ENCODE peak calls at places on chromosomes 7 and 10, in ten cellular contexts. I, Z, G, H, M, B, O, X, N and W are unnamed samples. For H3K36me3, the result is how much of the 10 kb centered on the place peaks cover.

GRCh38 chr7:81367335-81367801 is 402.5 kb downstream of the HGF start:
- DNase-seq in G (no peak), I (no peak), X (peak), Z (no peak), O (no peak), N (no peak), M (no peak), B (no peak), H (no peak), W (no peak)

GRCh38 chr10:129417164-129417563 is 49.9 kb upstream of the MGMT start:
- DNase-seq in G (no peak), I (no peak), O (no peak), Z (no peak), B (no peak), N (no peak), X (no peak), M (no peak), H (no peak), W (no peak)

GRCh38 chr7:151756076-151756731 is 120.7 kb downstream of the PRKAG2 start:
- DNase-seq in M (no peak), X (no peak), G (peak), O (no peak), N (no peak), B (no peak), I (no peak), Z (peak), H (no peak), W (peak)

GRCh38 chr10:94680544-94680943 is 3.0 kb upstream of the CYP2C18 start:
- DNase-seq in B (no peak), G (no peak), N (no peak), I (no peak), H (no peak), M (no peak), X (peak), O (no peak), Z (no peak), W (no peak)

GRCh38 chr7:30249986-30250774 is 34.2 kb upstream of the ZNRF2 start:
- DNase-seq in M (no peak), B (no peak), X (no peak), I (no peak), N (no peak), G (no peak), O (no peak), Z (no peak), H (no peak), W (no peak)

GRCh38 chr10:60485025-60485424 is 95.3 kb upstream of the ANK3 start:
- DNase-seq in Z (no peak), B (no peak), G (no peak), N (no peak), H (no peak), O (no peak), M (no peak), I (no peak), X (no peak), W (no peak)

GRCh38 chr10:43037440-43037839 is 39.4 kb upstream of the RET start:
- DNase-seq in M (no peak), X (no peak), Z (no peak), B (no peak), H (no peak), I (no peak), N (no peak), O (no peak), G (no peak), W (no peak)

GRCh38 chr7:47301657-47302295 is 280.1 kb downstream of the TNS3 start:
- DNase-seq in O (no peak), M (no peak), I (no peak), N (no peak), B (no peak), Z (no peak), H (no peak), G (no peak), X (no peak), W (no peak)

GRCh38 chr7:101733713-101734475 is 83.5 kb upstream of the CUX1 start:
- DNase-seq in H (peak), B (no peak), X (peak), Z (no peak), I (peak), N (no peak), M (peak), O (peak), G (peak), W (peak)

GRCh38 chr7:44561962-44562621 is 11.6 kb downstream of the DDX56 start:
- DNase-seq in N (no peak), G (no peak), M (no peak), B (no peak), I (peak), X (peak), O (no peak), Z (no peak), H (peak), W (peak)

GRCh38 chr10:128574616-128575210 is 448.5 kb upstream of the MKI67 start:
- DNase-seq in B (no peak), O (no peak), H (no peak), I (no peak), M (no peak), G (no peak), X (no peak), Z (no peak), N (no peak), W (no peak)

GRCh38 chr7:132723506-132724081 is 147.3 kb upstream of the PLXNA4 start:
- DNase-seq in X (no peak), M (no peak), N (no peak), Z (no peak), O (no peak), B (no peak), G (no peak), I (peak), H (no peak), W (no peak)

GRCh38 chr10:17009228-17009700 is 120.3 kb downstream of the CUBN start:
- DNase-seq in M (no peak), B (no peak), X (no peak), N (no peak), Z (no peak), O (no peak), G (no peak), I (no peak), H (peak), W (no peak)

GRCh38 chr7:140230517-140230861 is 53.7 kb upstream of the KDM7A start:
- DNase-seq in G (peak), B (no peak), X (peak), M (peak), Z (no peak), O (peak), N (no peak), I (no peak), H (peak), W (peak)

GRCh38 chr10:56449770-56450169 is 88.7 kb upstream of the ZWINT start:
- DNase-seq in I (peak), Z (no peak), X (no peak), B (no peak), N (no peak), O (no peak), G (no peak), M (no peak), H (no peak), W (no peak)

GRCh38 chr10:104580774-104581675 is 60.1 kb upstream of the SORCS3 start:
- DNase-seq in G (peak), M (peak), I (peak), H (peak), X (peak), N (peak), O (no peak), B (peak), Z (peak), W (peak)

GRCh38 chr10:60820093-60820769 is 42.0 kb downstream of the CDK1 start:
- DNase-seq in Z (no peak), M (no peak), N (no peak), O (peak), H (peak), X (no peak), I (peak), G (no peak), B (no peak), W (no peak)

GRCh38 chr7:79735012-79735411 is 281.5 kb upstream of the MAGI2 start:
- DNase-seq in H (no peak), O (no peak), B (no peak), G (no peak), M (no peak), X (no peak), N (no peak), Z (no peak), I (no peak), W (no peak)

GRCh38 chr7:148747274-148747673 is 48.6 kb downstream of the CUL1 start:
- DNase-seq in M (no peak), B (no peak), X (peak), O (no peak), N (no peak), Z (no peak), H (peak), I (peak), G (no peak), W (no peak)

GRCh38 chr7:36570508-36571219 is 153.6 kb downstream of the AOAH start:
- DNase-seq in N (no peak), Z (no peak), B (no peak), M (no peak), X (no peak), I (no peak), H (no peak), O (no peak), G (no peak), W (no peak)

GRCh38 chr10:83961620-83962019 is 177.7 kb upstream of the GHITM start:
- DNase-seq in N (no peak), I (peak), Z (no peak), O (no peak), H (no peak), M (no peak), X (no peak), B (no peak), G (no peak), W (no peak)

GRCh38 chr10:106836923-106837322 is 327.6 kb downstream of the SORCS1 start:
- DNase-seq in M (no peak), B (no peak), Z (no peak), I (no peak), H (no peak), X (no peak), G (no peak), O (peak), N (no peak), W (no peak)

GRCh38 chr10:96642973-96643372 is 56.2 kb upstream of the TM9SF3 start:
- DNase-seq in O (no peak), G (no peak), N (peak), M (peak), H (peak), I (peak), B (peak), Z (peak), X (peak), W (peak)

GRCh38 chr10:36602374-36602773 is 523.0 kb upstream of the ANKRD30A start:
- DNase-seq in N (no peak), O (no peak), B (no peak), X (no peak), M (no peak), I (no peak), G (no peak), Z (no peak), H (no peak), W (no peak)

GRCh38 chr7:79673969-79674368 is 220.5 kb upstream of the MAGI2 start:
- DNase-seq in X (no peak), M (no peak), G (no peak), N (no peak), Z (no peak), I (no peak), H (no peak), B (no peak), O (no peak), W (peak)

GRCh38 chr7:137895301-137896201 is 48.8 kb upstream of the DGKI start:
- DNase-seq in M (no peak), I (no peak), N (no peak), G (no peak), B (no peak), Z (no peak), H (no peak), O (peak), X (no peak), W (no peak)

GRCh38 chr7:137890449-137890916 is 43.7 kb upstream of the DGKI start:
- DNase-seq in G (no peak), I (no peak), X (no peak), M (no peak), Z (no peak), H (no peak), N (no peak), O (no peak), B (no peak), W (no peak)

GRCh38 chr7:137888254-137888653 is 41.5 kb upstream of the DGKI start:
- DNase-seq in N (no peak), X (no peak), O (no peak), I (no peak), G (no peak), H (no peak), B (no peak), M (no peak), Z (no peak), W (no peak)

GRCh38 chr7:137893143-137893742 is 46.5 kb upstream of the DGKI start:
- DNase-seq in B (no peak), M (no peak), Z (no peak), O (no peak), I (no peak), X (no peak), G (no peak), N (no peak), H (no peak), W (no peak)

DNA sequence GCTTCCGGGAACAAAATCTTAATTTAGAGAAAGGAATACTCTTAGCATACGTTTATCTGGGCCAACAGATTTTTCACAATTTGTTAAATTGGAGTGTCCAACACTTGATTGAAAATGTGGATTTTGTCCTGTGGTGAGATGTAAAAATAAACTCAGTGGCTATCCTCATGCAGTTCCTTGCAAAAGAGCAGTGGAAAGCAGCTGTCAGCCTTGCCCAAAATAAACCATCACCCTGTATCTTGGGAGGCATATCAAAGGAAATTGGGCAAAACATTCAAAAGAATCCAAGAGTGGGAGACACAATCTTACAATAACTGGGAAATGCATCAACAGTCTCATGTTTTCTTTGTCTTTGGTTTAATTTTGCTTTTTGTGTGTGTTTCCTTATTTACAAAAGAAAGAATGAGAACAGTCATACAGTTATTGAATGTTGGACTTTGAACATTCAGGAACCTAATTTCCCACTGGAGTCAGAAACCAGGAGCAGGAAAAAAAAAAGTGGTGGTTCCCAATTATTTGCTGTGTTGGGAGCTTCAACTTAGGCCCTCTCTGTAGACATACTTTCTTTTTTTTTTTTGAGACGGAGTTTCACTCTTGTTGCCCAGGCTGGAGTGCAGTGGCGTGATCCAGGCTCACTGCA is 44.4 kb upstream of the DGKI start:
- DNase-seq in M (no peak), O (no peak), X (no peak), B (no peak), G (no peak), N (no peak), I (no peak), Z (no peak), H (no peak), W (no peak)
- H3K36me3 ChIP-seq in M (under half), O (under half), X (under half), B (under half), G (under half), N (under half), I (under half), Z (under half), H (half or more), W (under half)

GRCh38 chr7:150515752-150516151 is 1.1 kb downstream of the GIMAP7 start:
- DNase-seq in G (no peak), I (no peak), Z (no peak), M (no peak), B (no peak), X (no peak), N (no peak), H (no peak), O (no peak), W (no peak)
- H3K4me3 ChIP-seq in G (peak), I (no peak), Z (no peak), M (peak), B (no peak), X (no peak), N (peak), H (no peak), O (peak), W (no peak)

GRCh38 chr10:80157561-80157960 is 25.0 kb downstream of the PLAC9 start:
- DNase-seq in O (no peak), G (no peak), Z (no peak), I (no peak), M (no peak), N (no peak), X (no peak), B (no peak), H (no peak), W (no peak)
- H3K36me3 ChIP-seq in O (under half), G (under half), Z (half or more), I (under half), M (half or more), N (under half), X (under half), B (under half), H (half or more), W (under half)

DNA sequence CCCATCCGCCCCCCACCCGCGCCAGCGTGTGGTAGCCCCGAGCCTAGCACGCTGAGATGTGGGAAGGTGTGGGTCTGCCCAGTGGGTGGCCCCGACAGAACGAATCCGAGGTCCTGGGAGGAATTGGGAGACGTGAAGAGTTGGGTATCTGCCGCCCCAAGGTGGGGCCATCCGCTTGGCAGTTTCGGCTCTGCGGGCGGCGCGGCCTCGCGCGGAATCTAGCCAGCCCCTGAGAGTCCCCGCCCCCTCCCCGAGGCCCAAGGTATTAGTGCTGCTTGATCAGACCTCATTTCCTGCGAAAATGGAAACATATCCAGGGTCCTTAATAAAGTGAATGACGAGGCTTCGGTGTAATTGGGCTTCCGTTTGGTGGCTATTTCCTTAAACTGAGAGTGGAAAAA is 13.1 kb downstream of the LBX1 start:
- DNase-seq in B (no peak), Z (no peak), H (peak), X (no peak), I (peak), M (no peak), G (no peak), O (no peak), N (no peak), W (no peak)
- H3K4me3 ChIP-seq in B (no peak), Z (no peak), H (no peak), X (no peak), I (peak), M (no peak), G (no peak), O (no peak), N (peak), W (no peak)

GRCh38 chr10:23116696-23117095 is 21.3 kb downstream of the MSRB2 start:
- DNase-seq in O (no peak), H (no peak), M (no peak), I (no peak), G (no peak), X (no peak), Z (no peak), B (no peak), N (no peak), W (no peak)
- H3K36me3 ChIP-seq in O (under half), H (under half), M (under half), I (under half), G (under half), X (under half), Z (under half), B (under half), N (under half), W (under half)

GRCh38 chr7:100171840-100172239 is 3.4 kb upstream of the GAL3ST4 start:
- DNase-seq in Z (no peak), B (no peak), M (no peak), X (no peak), G (peak), H (peak), N (no peak), O (no peak), I (peak), W (no peak)
- H3K4me3 ChIP-seq in Z (no peak), B (peak), M (peak), X (no peak), G (no peak), H (no peak), N (peak), O (peak), I (peak), W (no peak)

GRCh38 chr10:68345621-68346020 is 12.9 kb upstream of the PBLD start:
- DNase-seq in O (no peak), N (no peak), I (no peak), M (no peak), X (no peak), H (no peak), Z (no peak), G (no peak), B (no peak), W (no peak)

GRCh38 chr10:68334672-68335467 is 2.1 kb upstream of the PBLD start:
- DNase-seq in G (no peak), X (no peak), I (no peak), M (no peak), Z (no peak), H (no peak), B (no peak), N (no peak), O (no peak), W (no peak)

GRCh38 chr10:68336952-68337351 is 4.2 kb upstream of the PBLD start:
- DNase-seq in X (no peak), O (no peak), N (no peak), B (no peak), G (no peak), H (no peak), Z (no peak), M (no peak), I (no peak), W (no peak)

GRCh38 chr10:68342909-68343516 is 10.3 kb upstream of the PBLD start:
- DNase-seq in N (no peak), I (no peak), B (no peak), O (no peak), X (no peak), Z (no peak), G (no peak), M (no peak), H (no peak), W (no peak)

GRCh38 chr10:68340358-68341080 is 7.8 kb upstream of the PBLD start:
- DNase-seq in X (no peak), O (no peak), M (no peak), B (no peak), H (no peak), N (no peak), G (no peak), I (no peak), Z (no peak), W (no peak)
- H3K36me3 ChIP-seq in X (under half), O (under half), M (half or more), B (half or more), H (half or more), N (under half), G (under half), I (half or more), Z (half or more), W (under half)

DNA sequence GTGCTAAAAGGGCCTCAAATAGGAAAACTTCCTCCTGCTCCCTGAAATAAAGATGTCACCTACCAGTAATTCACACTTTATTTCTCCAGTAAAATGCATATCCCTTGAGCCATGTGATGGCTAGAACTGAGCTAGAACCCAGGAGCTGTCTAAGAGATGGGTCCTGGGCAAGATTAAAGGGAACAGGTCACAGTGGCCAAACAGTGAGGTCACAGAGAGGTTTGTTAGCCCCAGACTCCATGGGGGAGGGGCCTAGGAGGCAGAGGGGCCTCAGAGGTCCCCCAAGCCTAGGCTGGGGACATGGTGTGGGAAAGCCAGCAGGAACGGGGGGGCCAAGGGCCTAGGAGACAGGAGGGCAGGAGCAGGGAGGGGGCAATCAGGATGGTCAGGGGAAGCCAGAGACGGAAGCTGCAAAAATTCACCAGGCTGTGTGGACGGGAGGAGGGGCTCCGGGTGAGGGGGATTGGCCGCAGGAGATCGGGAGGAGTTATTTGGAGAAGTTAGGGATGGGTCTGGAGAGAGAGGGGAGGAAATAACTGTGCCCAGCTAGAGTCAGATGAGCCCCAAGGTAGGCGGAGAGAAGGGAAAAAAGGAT is 3.3 kb downstream of the FBXO24 start:
- DNase-seq in Z (no peak), I (peak), B (no peak), O (no peak), G (peak), M (no peak), N (no peak), H (peak), X (no peak), W (no peak)
- H3K4me3 ChIP-seq in Z (no peak), I (peak), B (no peak), O (no peak), G (no peak), M (no peak), N (no peak), H (no peak), X (no peak), W (no peak)

GRCh38 chr10:124827474-124827873 is 25.9 kb downstream of the ABRAXAS2 start:
- DNase-seq in M (no peak), Z (no peak), X (peak), I (peak), B (no peak), O (no peak), N (no peak), G (no peak), H (no peak), W (no peak)

GRCh38 chr10:124820121-124820520 is 18.5 kb downstream of the ABRAXAS2 start:
- DNase-seq in B (no peak), I (no peak), X (no peak), O (no peak), Z (no peak), G (no peak), H (no peak), N (no peak), M (no peak), W (no peak)

GRCh38 chr10:124825702-124826101 is 24.1 kb downstream of the ABRAXAS2 start:
- DNase-seq in H (no peak), N (no peak), B (no peak), Z (no peak), X (no peak), G (no peak), M (no peak), I (no peak), O (no peak), W (no peak)

GRCh38 chr10:124821520-124821919 is 19.9 kb downstream of the ABRAXAS2 start:
- DNase-seq in Z (no peak), M (no peak), B (no peak), I (no peak), G (no peak), O (no peak), H (no peak), X (no peak), N (no peak), W (no peak)

GRCh38 chr10:124824507-124824906 is 22.9 kb downstream of the ABRAXAS2 start:
- DNase-seq in G (no peak), B (no peak), I (no peak), Z (no peak), X (no peak), H (no peak), O (no peak), N (no peak), M (no peak), W (no peak)
- H3K36me3 ChIP-seq in G (under half), B (under half), I (under half), Z (under half), X (under half), H (under half), O (under half), N (under half), M (under half), W (under half)